ENCODE peak calls at places on chromosomes 3 and 15, in six cellular contexts. L is B cell; B is cardiac fibroblast; G is brain microvascular endothelial cell; U is GM12864; H is CD8-positive, alpha-beta T cell. P is an unnamed sample.

GRCh38 chr3:65729553-65729952 is 309.2 kb downstream of the MAGI1 start:
- DNase-seq in L (no peak), B (peak; percentile 78), G (peak; percentile 72), U (no peak), H (no peak), P (peak; percentile 93)

GRCh38 chr3:191246628-191247027 is 47.6 kb downstream of the OSTN start:
- DNase-seq in L (no peak), B (peak; percentile 72), G (peak; percentile 85), U (no peak), H (no peak), P (peak; percentile 33)

GRCh38 chr3:34570916-34571705 is 772.7 kb downstream of the PDCD6IP start:
- DNase-seq in L (no peak), B (peak; percentile 7), G (no peak), U (no peak), H (no peak), P (no peak)

GRCh38 chr3:106610362-106610997 is 741.7 kb upstream of the CBLB start:
- DNase-seq in L (no peak), B (peak; percentile 65), G (no peak), U (no peak), H (no peak), P (no peak)

GRCh38 chr3:31170932-31171670 is 276.6 kb upstream of the GADL1 start:
- DNase-seq in L (no peak), B (peak; percentile 97), G (peak; percentile 94), U (no peak), H (no peak), P (no peak)

GRCh38 chr3:107796786-107797185 is 274.0 kb downstream of the BBX start:
- DNase-seq in L (no peak), B (peak; percentile 74), G (peak; percentile 46), U (no peak), H (no peak), P (no peak)

GRCh38 chr3:43316783-43317460 is 30.6 kb downstream of the SNRK start:
- DNase-seq in L (no peak), B (no peak), G (no peak), U (no peak), H (no peak), P (no peak)

GRCh38 chr15:33859992-33860545 is 108.2 kb upstream of the CHRM5 start:
- DNase-seq in L (no peak), B (no peak), G (no peak), U (no peak), H (no peak), P (no peak)

GRCh38 chr3:113698891-113699465 is 2.5 kb upstream of the USF3 start:
- DNase-seq in L (no peak), B (peak; percentile 25), G (no peak), U (no peak), H (peak; percentile 16), P (no peak)

GRCh38 chr3:55252921-55253320 is 234.2 kb downstream of the WNT5A start:
- DNase-seq in L (no peak), B (peak; percentile 25), G (no peak), U (no peak), H (no peak), P (no peak)

GRCh38 chr3:114093596-114093995 is 37.1 kb downstream of the QTRT2 start:
- DNase-seq in L (no peak), B (peak; percentile 88), G (peak; percentile 81), U (no peak), H (no peak), P (peak; percentile 10)

GRCh38 chr3:61724801-61725200 is 163.4 kb downstream of the PTPRG start:
- DNase-seq in L (no peak), B (no peak), G (no peak), U (no peak), H (no peak), P (no peak)

GRCh38 chr3:53841296-53841695 is 4.9 kb downstream of the CHDH start:
- DNase-seq in L (no peak), B (no peak), G (no peak), U (no peak), H (no peak), P (no peak)

GRCh38 chr15:59999558-60000112 is 4.5 kb upstream of the FOXB1 start:
- DNase-seq in L (no peak), B (no peak), G (no peak), U (no peak), H (no peak), P (no peak)

GRCh38 chr15:80601256-80601655 is 93.9 kb upstream of the ABHD17C start:
- DNase-seq in L (no peak), B (no peak), G (no peak), U (no peak), H (no peak), P (no peak)

GRCh38 chr15:61856295-61856694 is 204.0 kb downstream of the VPS13C start:
- DNase-seq in L (no peak), B (no peak), G (no peak), U (no peak), H (no peak), P (no peak)
- TF ChIP-seq CTCF in L (peak; percentile 33), B (no peak), G (no peak), U (peak; percentile 14), H (no peak), P (peak; percentile 3)

DNA sequence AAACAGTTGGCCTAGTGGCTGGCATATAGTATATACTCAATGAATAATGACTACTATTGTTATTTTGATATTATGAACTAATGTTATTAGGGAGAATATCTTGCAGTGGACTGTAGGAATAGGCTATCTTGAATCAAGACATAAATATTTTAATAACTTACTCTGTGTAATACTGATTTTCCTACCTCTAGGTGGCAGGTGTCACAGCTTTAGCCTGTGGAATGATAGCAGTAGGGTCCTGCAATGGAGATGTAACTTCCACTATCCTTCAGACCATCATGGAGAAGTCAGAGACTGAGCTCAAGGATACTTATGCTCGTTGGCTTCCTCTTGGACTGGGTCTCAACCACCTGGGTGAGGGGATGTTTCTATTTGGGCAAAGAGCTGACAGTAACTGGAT is 6.5 kb downstream of the PSMD2 start:
- DNase-seq in L (no peak), B (peak; percentile 33), G (no peak), U (no peak), H (no peak), P (peak; percentile 39)
- TF ChIP-seq CTCF in L (peak; percentile 26), B (peak; percentile 34), G (peak; percentile 51), U (peak; percentile 16), H (no peak), P (peak; percentile 28)

GRCh38 chr15:69271217-69271616 is 27.5 kb upstream of the PAQR5 start:
- DNase-seq in L (no peak), B (no peak), G (no peak), U (no peak), H (no peak), P (no peak)
- TF ChIP-seq CTCF in L (no peak), B (no peak), G (no peak), U (no peak), H (no peak), P (no peak)

DNA sequence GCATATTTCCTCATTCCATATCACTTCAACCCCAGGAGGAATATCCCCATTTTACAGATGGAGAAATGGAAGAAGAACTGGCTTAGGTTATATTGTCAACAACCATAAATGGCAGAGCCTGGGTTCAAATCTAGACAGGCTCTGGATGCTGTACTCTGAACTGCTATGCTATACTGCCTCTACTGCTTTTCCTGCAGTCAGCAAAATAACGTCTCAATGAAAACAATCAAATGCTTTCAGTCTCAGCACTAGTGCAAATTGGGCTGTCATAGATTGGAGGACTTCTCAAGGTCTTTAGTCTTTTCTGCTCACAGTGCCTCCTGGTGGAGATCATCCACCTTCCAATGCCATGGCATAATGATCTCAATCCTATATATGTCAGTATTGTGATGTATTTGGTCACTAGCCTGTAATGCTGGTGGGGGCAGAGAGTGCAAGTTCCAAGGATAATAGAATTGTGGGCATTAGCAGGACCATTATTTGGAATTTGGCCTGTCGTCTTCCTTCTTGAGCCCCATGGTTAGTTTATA is 285.0 kb downstream of the CLSTN2 start:
- DNase-seq in L (no peak), B (no peak), G (no peak), U (peak; percentile 4), H (no peak), P (no peak)
- TF ChIP-seq CTCF in L (no peak), B (no peak), G (peak; percentile 11), U (peak; percentile 66), H (no peak), P (no peak)

GRCh38 chr3:5567113-5567512 is 379.6 kb downstream of the EDEM1 start:
- DNase-seq in L (no peak), B (no peak), G (no peak), U (no peak), H (no peak), P (no peak)

GRCh38 chr3:5572168-5572567 is 384.7 kb downstream of the EDEM1 start:
- DNase-seq in L (no peak), B (no peak), G (no peak), U (no peak), H (no peak), P (no peak)

GRCh38 chr3:5569152-5569551 is 381.6 kb downstream of the EDEM1 start:
- DNase-seq in L (no peak), B (no peak), G (no peak), U (no peak), H (no peak), P (no peak)

GRCh38 chr3:5565026-5565425 is 377.5 kb downstream of the EDEM1 start:
- DNase-seq in L (no peak), B (no peak), G (no peak), U (no peak), H (no peak), P (no peak)

DNA sequence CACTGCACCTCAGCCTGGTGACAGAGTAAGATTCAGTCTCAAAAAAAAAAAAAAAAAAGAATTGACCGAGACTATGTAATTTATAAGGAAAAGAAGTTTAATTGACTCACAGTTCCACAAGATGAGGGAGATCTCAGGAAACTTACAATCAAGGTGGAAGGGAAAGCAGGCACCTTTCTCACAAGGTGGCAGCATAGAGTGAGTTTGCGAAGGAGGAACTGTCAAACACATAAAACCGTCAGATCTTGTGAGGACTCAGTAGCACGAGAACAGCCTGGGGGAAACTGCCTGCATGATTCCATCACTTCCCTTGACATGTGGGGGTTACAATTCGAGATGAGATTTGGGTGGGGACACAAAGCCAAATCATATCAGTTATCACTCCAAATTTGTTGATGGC is 380.9 kb downstream of the EDEM1 start:
- DNase-seq in L (no peak), B (no peak), G (no peak), U (no peak), H (no peak), P (peak; percentile 30)
- TF ChIP-seq CTCF in L (no peak), B (no peak), G (no peak), U (peak; percentile 44), H (no peak), P (no peak)

GRCh38 chr3:183587337-183587736 is 31.8 kb upstream of the KLHL6 start:
- DNase-seq in L (no peak), B (peak; percentile 10), G (no peak), U (no peak), H (no peak), P (no peak)

GRCh38 chr3:183594636-183595035 is 39.1 kb upstream of the KLHL6 start:
- DNase-seq in L (no peak), B (no peak), G (no peak), U (no peak), H (no peak), P (no peak)

GRCh38 chr3:183592820-183593219 is 37.3 kb upstream of the KLHL6 start:
- DNase-seq in L (no peak), B (no peak), G (no peak), U (no peak), H (no peak), P (no peak)

GRCh38 chr3:183590442-183590841 is 34.9 kb upstream of the KLHL6 start:
- DNase-seq in L (no peak), B (no peak), G (no peak), U (no peak), H (no peak), P (no peak)

GRCh38 chr3:183591881-183592521 is 36.5 kb upstream of the KLHL6 start:
- DNase-seq in L (peak; percentile 45), B (peak; percentile 42), G (no peak), U (peak; percentile 74), H (no peak), P (no peak)
- TF ChIP-seq CTCF in L (peak; percentile 71), B (peak; percentile 7), G (peak; percentile 31), U (peak; percentile 29), H (no peak), P (peak; percentile 26)